ENCODE peak calls at places on chromosomes 6 and 20, in five cellular contexts. D, F, L, H and W are unnamed samples.

GRCh38 chr6:51098246-51098645 is 279.6 kb downstream of the TFAP2B start:
- DNase-seq in H (no peak), F (no peak), L (no peak), D (no peak), W (no peak)

GRCh38 chr20:10832146-10832545 is 158.3 kb upstream of the JAG1 start:
- DNase-seq in L (peak; percentile 59), D (no peak), F (no peak), H (no peak), W (no peak)

GRCh38 chr20:58102252-58102651 is 126.2 kb downstream of the ANKRD60 start:
- DNase-seq in D (no peak), F (no peak), L (peak; percentile 88), H (no peak), W (peak; percentile 21)

GRCh38 chr20:51095755-51096509 is 73.0 kb upstream of the KCNG1 start:
- DNase-seq in L (no peak), F (no peak), H (no peak), D (no peak), W (no peak)

GRCh38 chr6:149273318-149273717 is 44.2 kb upstream of the TAB2 start:
- DNase-seq in L (no peak), H (no peak), F (no peak), D (no peak), W (no peak)

GRCh38 chr6:114376611-114377206 is 33.9 kb upstream of the HS3ST5 start:
- DNase-seq in H (no peak), D (no peak), F (no peak), L (no peak), W (no peak)

GRCh38 chr6:82208914-82209313 is 38.6 kb downstream of the IBTK start:
- DNase-seq in H (no peak), D (no peak), F (no peak), L (peak; percentile 19), W (no peak)

GRCh38 chr6:157814883-157815282 is 8.2 kb upstream of the SNX9 start:
- DNase-seq in F (no peak), D (no peak), L (no peak), H (no peak), W (no peak)

GRCh38 chr6:31008165-31008564 is 2.1 kb upstream of the MUC22 start:
- DNase-seq in H (no peak), F (no peak), L (no peak), D (no peak), W (no peak)

GRCh38 chr20:15146948-15147347 is 809.5 kb upstream of the FLRT3 start:
- DNase-seq in D (no peak), F (no peak), L (no peak), H (no peak), W (no peak)

GRCh38 chr20:5135363-5136012 is 8.7 kb downstream of the CDS2 start:
- DNase-seq in H (no peak), F (no peak), L (no peak), D (no peak), W (no peak)

GRCh38 chr6:56593801-56594318 is 48.8 kb downstream of the DST start:
- DNase-seq in L (no peak), F (no peak), D (no peak), H (no peak), W (no peak)

GRCh38 chr20:2150660-2151059 is 49.0 kb downstream of the STK35 start:
- DNase-seq in F (no peak), D (no peak), L (no peak), H (no peak), W (no peak)

GRCh38 chr6:25138697-25139051 is 140.5 kb upstream of the CARMIL1 start:
- DNase-seq in F (no peak), L (no peak), D (no peak), H (no peak), W (no peak)

GRCh38 chr6:150354754-150355571 is 13.8 kb upstream of the IYD start:
- DNase-seq in F (no peak), L (no peak), H (peak; percentile 31), D (no peak), W (no peak)

GRCh38 chr6:41713650-41714291 is 21.6 kb downstream of the TFEB start:
- DNase-seq in D (no peak), F (no peak), H (no peak), L (peak; percentile 90), W (no peak)

DNA sequence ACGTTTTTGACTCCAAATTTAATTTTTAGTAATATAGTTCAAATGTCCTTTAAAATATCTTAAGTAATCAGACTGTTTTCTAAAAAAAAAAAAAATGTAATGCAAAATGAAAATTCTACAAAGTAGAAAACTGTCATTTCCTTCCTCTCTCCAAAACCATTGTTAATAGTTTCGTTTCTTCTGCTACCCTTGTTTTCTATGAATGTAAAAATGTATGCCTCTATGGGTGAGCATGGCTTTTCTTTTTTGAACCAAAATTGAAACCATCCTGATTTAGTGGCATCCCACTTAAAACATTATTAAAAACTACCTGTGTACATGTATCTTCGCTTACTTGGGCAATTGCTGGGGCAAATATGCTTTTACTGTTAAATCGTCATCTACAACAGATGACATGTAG is 65.0 kb downstream of the UTRN start:
- DNase-seq in L (no peak), F (no peak), H (no peak), D (no peak), W (no peak)
- H3K27ac ChIP-seq in L (peak overlapping the region; percentile 54), F (peak overlapping the region; percentile 40), H (peak overlapping the region; percentile 66), D (peak overlapping the region; percentile 40), W (peak overlapping the region; percentile 31)

GRCh38 chr20:708956-709355 is 33.4 kb upstream of the SCRT2 start:
- DNase-seq in D (no peak), F (no peak), L (no peak), H (no peak), W (no peak)

GRCh38 chr20:709864-710761 is 34.5 kb upstream of the SCRT2 start:
- DNase-seq in F (no peak), L (no peak), D (no peak), H (no peak), W (peak; percentile 14)

GRCh38 chr20:710762-711120 is 35.1 kb upstream of the SCRT2 start:
- DNase-seq in F (no peak), H (no peak), L (no peak), D (no peak), W (peak; percentile 66)

GRCh38 chr20:707711-708110 is 32.1 kb upstream of the SCRT2 start:
- DNase-seq in D (no peak), H (no peak), F (no peak), L (no peak), W (peak; percentile 60)

DNA sequence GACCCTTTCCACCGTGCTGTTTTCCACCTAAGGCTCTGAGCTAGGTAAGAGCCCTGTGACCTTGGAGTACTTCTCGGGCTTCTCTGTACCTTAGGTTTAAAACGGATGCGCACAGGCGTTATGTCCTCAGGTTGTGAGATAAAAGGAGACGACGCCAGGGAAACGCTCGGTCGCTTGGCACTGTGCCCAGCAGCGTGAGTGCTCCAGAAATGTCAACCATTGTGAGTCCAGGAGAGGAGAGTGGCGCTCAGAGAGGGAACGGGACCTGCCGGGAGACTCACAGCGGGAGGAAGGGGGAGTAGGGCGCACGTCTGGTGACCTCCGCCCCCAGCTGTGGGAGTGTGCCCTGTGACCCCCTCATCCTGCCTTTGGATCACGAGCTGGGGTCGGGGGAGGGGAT is 33.8 kb upstream of the SCRT2 start:
- DNase-seq in L (peak; percentile 10), F (no peak), H (no peak), D (no peak), W (peak; percentile 47)
- H3K4me3 ChIP-seq in L (no peak overlapping the region), F (no peak overlapping the region), H (no peak overlapping the region), D (no peak overlapping the region), W (no peak overlapping the region)

GRCh38 chr6:35370799-35371493 is 28.6 kb downstream of the PPARD start:
- DNase-seq in F (no peak), D (no peak), L (no peak), H (no peak), W (no peak)

GRCh38 chr6:35367646-35368037 is 25.3 kb downstream of the PPARD start:
- DNase-seq in F (no peak), D (no peak), H (no peak), L (no peak), W (no peak)

GRCh38 chr6:35365599-35366596 is 23.5 kb downstream of the PPARD start:
- DNase-seq in F (no peak), H (no peak), L (peak; percentile 52), D (no peak), W (no peak)

GRCh38 chr6:35370124-35370741 is 27.9 kb downstream of the PPARD start:
- DNase-seq in H (peak; percentile 49), F (no peak), D (no peak), L (peak; percentile 95), W (peak; percentile 89)

DNA sequence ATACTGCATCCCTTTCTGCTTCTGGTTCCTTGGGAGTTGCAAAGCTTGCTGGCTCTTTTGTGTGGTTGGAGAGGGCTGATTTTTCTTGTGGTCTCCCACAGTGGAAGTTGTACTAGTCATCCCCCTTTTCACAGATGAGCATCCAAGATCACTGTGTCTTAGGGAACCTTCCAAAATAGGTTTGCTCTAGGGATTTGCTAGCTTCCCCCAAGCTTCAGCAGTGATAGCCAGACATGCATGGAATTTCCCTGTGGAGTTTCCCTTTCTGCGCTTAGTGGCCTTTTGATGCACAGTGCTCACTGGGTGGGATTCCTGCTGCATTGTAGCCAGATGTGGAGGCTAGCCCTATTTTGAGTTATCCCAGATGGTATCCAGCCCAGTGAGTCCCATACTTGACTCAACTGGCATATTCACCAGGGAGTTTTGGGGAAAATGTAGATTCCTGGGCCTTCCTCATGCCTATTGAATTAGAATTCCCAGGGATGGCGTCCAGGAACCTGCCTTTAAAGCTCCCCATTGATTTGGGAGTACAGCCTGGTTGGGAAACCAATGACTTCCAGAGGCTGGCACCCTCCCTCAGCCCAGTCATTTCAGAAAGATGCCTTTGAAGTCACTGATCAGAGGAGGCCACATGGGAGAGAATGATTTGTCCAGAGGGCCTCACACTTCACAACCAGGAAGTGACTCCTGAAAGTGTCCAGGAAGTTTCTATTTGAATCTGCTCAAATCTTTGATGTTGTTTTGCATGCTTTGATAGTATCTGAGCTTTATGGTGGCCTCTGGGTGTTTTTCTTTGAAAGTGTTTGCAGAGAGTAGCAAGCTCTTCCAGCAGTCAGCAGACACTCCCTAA is 25.9 kb downstream of the PPARD start:
- DNase-seq in H (no peak), F (no peak), L (peak; percentile 46), D (no peak), W (no peak)
- H3K27ac ChIP-seq in H (no peak overlapping the region), F (no peak overlapping the region), L (no peak overlapping the region), D (no peak overlapping the region), W (no peak overlapping the region)

GRCh38 chr6:26358511-26358981 is 6.5 kb upstream of the BTN3A2 start:
- DNase-seq in F (no peak), H (no peak), L (no peak), D (no peak), W (no peak)

GRCh38 chr6:26361544-26361943 is 3.5 kb upstream of the BTN3A2 start:
- DNase-seq in F (no peak), D (no peak), H (no peak), L (no peak), W (peak; percentile 17)

GRCh38 chr6:26362836-26363220 is 2.2 kb upstream of the BTN3A2 start:
- DNase-seq in F (no peak), L (no peak), D (no peak), H (no peak), W (no peak)

GRCh38 chr6:26362093-26362835 is 2.7 kb upstream of the BTN3A2 start:
- DNase-seq in D (no peak), L (no peak), H (no peak), F (no peak), W (peak; percentile 14)

GRCh38 chr6:26360451-26361416 is 4.3 kb upstream of the BTN3A2 start:
- DNase-seq in F (no peak), L (no peak), D (no peak), H (no peak), W (peak; percentile 31)
- H3K4me3 ChIP-seq in F (peak overlapping the region; percentile 21), L (no peak overlapping the region), D (no peak overlapping the region), H (no peak overlapping the region), W (no peak overlapping the region)